ENCODE peak calls at places on chromosomes 7 and 10, in five cellular contexts. W, X, Q, Y and U are unnamed samples.

GRCh38 chr7:1531263-1531978 is 919 bp downstream of the MAFK start:
- DNase-seq in Y (peak), X (peak), W (no peak), Q (peak), U (no peak)

GRCh38 chr7:37067961-37068536 is 343.8 kb upstream of the AOAH start:
- DNase-seq in W (peak), Y (no peak), X (no peak), Q (no peak), U (peak)

GRCh38 chr10:49629286-49629915 is 15.6 kb downstream of the CHAT start:
- DNase-seq in X (no peak), Y (no peak), W (no peak), Q (no peak), U (no peak)

GRCh38 chr10:42921951-42922350 is 139.4 kb downstream of the BMS1 start:
- DNase-seq in Q (no peak), X (no peak), W (no peak), Y (no peak), U (no peak)

GRCh38 chr7:2099036-2099957 is 133.4 kb downstream of the MAD1L1 start:
- DNase-seq in Q (peak), Y (no peak), W (no peak), X (no peak), U (no peak)

GRCh38 chr10:78745445-78745844 is 323.3 kb upstream of the ZMIZ1 start:
- DNase-seq in Q (no peak), X (no peak), W (no peak), Y (no peak), U (no peak)

GRCh38 chr10:113266152-113266551 is 286.7 kb upstream of the HABP2 start:
- DNase-seq in Y (no peak), X (no peak), W (no peak), Q (no peak), U (no peak)

GRCh38 chr7:151408839-151409554 is 841 bp downstream of the WDR86 start:
- DNase-seq in Y (no peak), W (no peak), X (no peak), Q (no peak), U (no peak)